ENCODE peak calls at places on chromosomes 11 and 22, in nine cellular contexts. One of them, this sample, is unnamed.

GRCh38 chr11:79400717-79401330 is 40.0 kb downstream of the TENM4 start:
- DNase-seq in PC-3: peak
- DNase-seq in epithelial cell of esophagus: peak
- DNase-seq in sciatic nerve: no peak
- DNase-seq in body of pancreas: peak
- DNase-seq in NCI-H1436: no peak
- DNase-seq in CD8-positive, alpha-beta T cell: no peak
- DNase-seq in Daoy: peak
- DNase-seq in pancreas: peak
- DNase-seq in this sample: peak

GRCh38 chr11:116529210-116529609 is 243.6 kb downstream of the BUD13 start:
- DNase-seq in PC-3: no peak
- DNase-seq in epithelial cell of esophagus: no peak
- DNase-seq in sciatic nerve: no peak
- DNase-seq in body of pancreas: no peak
- DNase-seq in NCI-H1436: no peak
- DNase-seq in CD8-positive, alpha-beta T cell: no peak
- DNase-seq in Daoy: no peak
- DNase-seq in pancreas: no peak
- DNase-seq in this sample: no peak

GRCh38 chr22:31626427-31627150 is 35.4 kb downstream of the PISD start:
- DNase-seq in PC-3: no peak
- DNase-seq in epithelial cell of esophagus: no peak
- DNase-seq in sciatic nerve: no peak
- DNase-seq in body of pancreas: no peak
- DNase-seq in NCI-H1436: no peak
- DNase-seq in CD8-positive, alpha-beta T cell: no peak
- DNase-seq in Daoy: no peak
- DNase-seq in pancreas: no peak
- DNase-seq in this sample: no peak

GRCh38 chr11:19790831-19791552 is 78.4 kb downstream of the NAV2 start:
- DNase-seq in PC-3: no peak
- DNase-seq in epithelial cell of esophagus: no peak
- DNase-seq in sciatic nerve: no peak
- DNase-seq in body of pancreas: peak
- DNase-seq in NCI-H1436: no peak
- DNase-seq in CD8-positive, alpha-beta T cell: no peak
- DNase-seq in Daoy: no peak
- DNase-seq in pancreas: peak
- DNase-seq in this sample: no peak

GRCh38 chr11:70075836-70076235 is 2.3 kb upstream of the ANO1 start:
- DNase-seq in PC-3: no peak
- DNase-seq in epithelial cell of esophagus: no peak
- DNase-seq in sciatic nerve: peak
- DNase-seq in body of pancreas: no peak
- DNase-seq in NCI-H1436: no peak
- DNase-seq in CD8-positive, alpha-beta T cell: no peak
- DNase-seq in Daoy: no peak
- DNase-seq in pancreas: no peak
- DNase-seq in this sample: no peak

GRCh38 chr22:45112136-45112879 is 51.4 kb upstream of the NUP50 start:
- DNase-seq in PC-3: peak
- DNase-seq in epithelial cell of esophagus: peak
- DNase-seq in sciatic nerve: no peak
- DNase-seq in body of pancreas: no peak
- DNase-seq in NCI-H1436: no peak
- DNase-seq in CD8-positive, alpha-beta T cell: no peak
- DNase-seq in Daoy: peak
- DNase-seq in pancreas: no peak
- DNase-seq in this sample: peak

GRCh38 chr11:62851807-62852522 is 12.6 kb upstream of the WDR74 start:
- DNase-seq in PC-3: peak
- DNase-seq in epithelial cell of esophagus: no peak
- DNase-seq in sciatic nerve: no peak
- DNase-seq in body of pancreas: no peak
- DNase-seq in NCI-H1436: no peak
- DNase-seq in CD8-positive, alpha-beta T cell: no peak
- DNase-seq in Daoy: no peak
- DNase-seq in pancreas: no peak
- DNase-seq in this sample: no peak

GRCh38 chr11:73787051-73787642 is 527 bp upstream of the MRPL48 start:
- DNase-seq in PC-3: no peak
- DNase-seq in epithelial cell of esophagus: peak
- DNase-seq in sciatic nerve: no peak
- DNase-seq in body of pancreas: no peak
- DNase-seq in NCI-H1436: no peak
- DNase-seq in CD8-positive, alpha-beta T cell: no peak
- DNase-seq in Daoy: no peak
- DNase-seq in pancreas: no peak
- DNase-seq in this sample: peak

GRCh38 chr11:76610371-76610770 is 60.2 kb downstream of the LRRC32 start:
- DNase-seq in PC-3: no peak
- DNase-seq in epithelial cell of esophagus: no peak
- DNase-seq in sciatic nerve: no peak
- DNase-seq in body of pancreas: no peak
- DNase-seq in NCI-H1436: no peak
- DNase-seq in CD8-positive, alpha-beta T cell: no peak
- DNase-seq in Daoy: no peak
- DNase-seq in pancreas: no peak
- DNase-seq in this sample: no peak

GRCh38 chr11:72776844-72777754 is 16.7 kb downstream of the STARD10 start:
- DNase-seq in PC-3: no peak
- DNase-seq in epithelial cell of esophagus: no peak
- DNase-seq in sciatic nerve: no peak
- DNase-seq in body of pancreas: peak
- DNase-seq in NCI-H1436: no peak
- DNase-seq in CD8-positive, alpha-beta T cell: no peak
- DNase-seq in Daoy: peak
- DNase-seq in pancreas: peak
- DNase-seq in this sample: no peak

GRCh38 chr11:96342131-96342970 is 644 bp downstream of the MAML2 start:
- DNase-seq in PC-3: peak
- DNase-seq in epithelial cell of esophagus: no peak
- DNase-seq in sciatic nerve: no peak
- DNase-seq in body of pancreas: no peak
- DNase-seq in NCI-H1436: no peak
- DNase-seq in CD8-positive, alpha-beta T cell: no peak
- DNase-seq in Daoy: no peak
- DNase-seq in pancreas: no peak
- DNase-seq in this sample: no peak

GRCh38 chr11:8102965-8103364 is 22.0 kb downstream of the TUB start:
- DNase-seq in PC-3: no peak
- DNase-seq in epithelial cell of esophagus: no peak
- DNase-seq in sciatic nerve: no peak
- DNase-seq in body of pancreas: no peak
- DNase-seq in NCI-H1436: no peak
- DNase-seq in CD8-positive, alpha-beta T cell: no peak
- DNase-seq in Daoy: no peak
- DNase-seq in pancreas: no peak
- DNase-seq in this sample: no peak

GRCh38 chr11:17979770-17980371 is 33.0 kb downstream of the SERGEF start:
- DNase-seq in PC-3: peak
- DNase-seq in epithelial cell of esophagus: peak
- DNase-seq in sciatic nerve: no peak
- DNase-seq in body of pancreas: peak
- DNase-seq in NCI-H1436: peak
- DNase-seq in CD8-positive, alpha-beta T cell: peak
- DNase-seq in Daoy: peak
- DNase-seq in pancreas: no peak
- DNase-seq in this sample: peak

GRCh38 chr22:27651486-27651885 is 150.1 kb downstream of the MN1 start:
- DNase-seq in PC-3: no peak
- DNase-seq in epithelial cell of esophagus: no peak
- DNase-seq in sciatic nerve: no peak
- DNase-seq in body of pancreas: no peak
- DNase-seq in NCI-H1436: no peak
- DNase-seq in CD8-positive, alpha-beta T cell: no peak
- DNase-seq in Daoy: no peak
- DNase-seq in pancreas: no peak
- DNase-seq in this sample: no peak

GRCh38 chr22:17580461-17581031 is 17.2 kb downstream of the SLC25A18 start:
- DNase-seq in PC-3: no peak
- DNase-seq in epithelial cell of esophagus: no peak
- DNase-seq in sciatic nerve: no peak
- DNase-seq in body of pancreas: no peak
- DNase-seq in NCI-H1436: no peak
- DNase-seq in CD8-positive, alpha-beta T cell: no peak
- DNase-seq in Daoy: peak
- DNase-seq in pancreas: no peak
- DNase-seq in this sample: no peak

GRCh38 chr22:21025266-21025665 is 7.1 kb downstream of the SLC7A4 start:
- DNase-seq in PC-3: no peak
- DNase-seq in epithelial cell of esophagus: peak
- DNase-seq in sciatic nerve: no peak
- DNase-seq in body of pancreas: no peak
- DNase-seq in NCI-H1436: no peak
- DNase-seq in CD8-positive, alpha-beta T cell: peak
- DNase-seq in Daoy: no peak
- DNase-seq in pancreas: no peak
- DNase-seq in this sample: no peak

GRCh38 chr11:71542856-71543743 is 5.1 kb upstream of the KRTAP5-9 start:
- DNase-seq in PC-3: no peak
- DNase-seq in epithelial cell of esophagus: no peak
- DNase-seq in sciatic nerve: no peak
- DNase-seq in body of pancreas: no peak
- DNase-seq in NCI-H1436: no peak
- DNase-seq in CD8-positive, alpha-beta T cell: no peak
- DNase-seq in Daoy: peak
- DNase-seq in pancreas: no peak
- DNase-seq in this sample: no peak

GRCh38 chr22:50488006-50488677 is 1.5 kb downstream of the MIOX start:
- DNase-seq in PC-3: no peak
- DNase-seq in epithelial cell of esophagus: no peak
- DNase-seq in sciatic nerve: no peak
- DNase-seq in body of pancreas: no peak
- DNase-seq in NCI-H1436: no peak
- DNase-seq in CD8-positive, alpha-beta T cell: no peak
- DNase-seq in Daoy: no peak
- DNase-seq in pancreas: peak
- DNase-seq in this sample: no peak

GRCh38 chr11:44207292-44207691 is 102.6 kb downstream of the ALX4 start:
- DNase-seq in PC-3: no peak
- DNase-seq in epithelial cell of esophagus: no peak
- DNase-seq in sciatic nerve: no peak
- DNase-seq in body of pancreas: no peak
- DNase-seq in NCI-H1436: no peak
- DNase-seq in CD8-positive, alpha-beta T cell: no peak
- DNase-seq in Daoy: no peak
- DNase-seq in pancreas: no peak
- DNase-seq in this sample: no peak

GRCh38 chr22:49259870-49260615 is 567.6 kb downstream of the BRD1 start:
- DNase-seq in PC-3: no peak
- DNase-seq in epithelial cell of esophagus: no peak
- DNase-seq in sciatic nerve: peak
- DNase-seq in body of pancreas: no peak
- DNase-seq in NCI-H1436: no peak
- DNase-seq in CD8-positive, alpha-beta T cell: no peak
- DNase-seq in Daoy: no peak
- DNase-seq in pancreas: no peak
- DNase-seq in this sample: no peak

GRCh38 chr22:39349967-39350802 is at the start of gene SYNGR1:
- DNase-seq in PC-3: no peak
- DNase-seq in epithelial cell of esophagus: no peak
- DNase-seq in sciatic nerve: no peak
- DNase-seq in body of pancreas: peak
- DNase-seq in NCI-H1436: no peak
- DNase-seq in CD8-positive, alpha-beta T cell: no peak
- DNase-seq in Daoy: no peak
- DNase-seq in pancreas: peak
- DNase-seq in this sample: no peak

This sample was measured in RKO.